ENCODE peak calls at places on chromosomes 12 and 14, in ten cellular contexts. One of them, this sample, is unnamed.

GRCh38 chr12:98653866-98654493 is 8.9 kb downstream of the APAF1 start:
- DNase-seq in RPMI7951: peak
- DNase-seq in T-helper 2 cell: peak
- DNase-seq in hypothalamus: no peak
- DNase-seq in stimulated activated CD4-positive, alpha-beta T cell treated with anti-CD3 and anti-CD28 coated beads, TNF-alpha, amount 100 ng/mL, for 24 hours: no peak
- DNase-seq in activated CD4-positive, alpha-beta memory T cell treated with anti-CD3 and anti-CD28 coated beads, Interleukin-2, amount 10 ng/mL, durations not matched to agents 7 days and 5 days: no peak
- DNase-seq in stimulated activated CD8-positive, alpha-beta memory T cell treated with anti-CD3 and anti-CD28 coated beads, Interleukin-15, amount 100 ng/mL, for 1 hour: no peak
- DNase-seq in aorta: no peak
- DNase-seq in AG04449: no peak
- DNase-seq in RWPE1: peak
- DNase-seq in this sample: peak

GRCh38 chr14:33210304-33210703 is 271.6 kb downstream of the NPAS3 start:
- DNase-seq in RPMI7951: no peak
- DNase-seq in T-helper 2 cell: no peak
- DNase-seq in hypothalamus: no peak
- DNase-seq in stimulated activated CD4-positive, alpha-beta T cell treated with anti-CD3 and anti-CD28 coated beads, TNF-alpha, amount 100 ng/mL, for 24 hours: no peak
- DNase-seq in activated CD4-positive, alpha-beta memory T cell treated with anti-CD3 and anti-CD28 coated beads, Interleukin-2, amount 10 ng/mL, durations not matched to agents 7 days and 5 days: no peak
- DNase-seq in stimulated activated CD8-positive, alpha-beta memory T cell treated with anti-CD3 and anti-CD28 coated beads, Interleukin-15, amount 100 ng/mL, for 1 hour: no peak
- DNase-seq in aorta: no peak
- DNase-seq in AG04449: no peak
- DNase-seq in RWPE1: peak
- DNase-seq in this sample: peak

GRCh38 chr14:25833341-25834121 is 764.3 kb downstream of the NOVA1 start:
- DNase-seq in RPMI7951: no peak
- DNase-seq in T-helper 2 cell: no peak
- DNase-seq in hypothalamus: peak
- DNase-seq in stimulated activated CD4-positive, alpha-beta T cell treated with anti-CD3 and anti-CD28 coated beads, TNF-alpha, amount 100 ng/mL, for 24 hours: no peak
- DNase-seq in activated CD4-positive, alpha-beta memory T cell treated with anti-CD3 and anti-CD28 coated beads, Interleukin-2, amount 10 ng/mL, durations not matched to agents 7 days and 5 days: no peak
- DNase-seq in stimulated activated CD8-positive, alpha-beta memory T cell treated with anti-CD3 and anti-CD28 coated beads, Interleukin-15, amount 100 ng/mL, for 1 hour: no peak
- DNase-seq in aorta: no peak
- DNase-seq in AG04449: no peak
- DNase-seq in RWPE1: peak
- DNase-seq in this sample: peak

GRCh38 chr14:94445003-94445402 is 7.6 kb downstream of the SERPINA11 start:
- DNase-seq in RPMI7951: no peak
- DNase-seq in T-helper 2 cell: no peak
- DNase-seq in hypothalamus: no peak
- DNase-seq in stimulated activated CD4-positive, alpha-beta T cell treated with anti-CD3 and anti-CD28 coated beads, TNF-alpha, amount 100 ng/mL, for 24 hours: no peak
- DNase-seq in activated CD4-positive, alpha-beta memory T cell treated with anti-CD3 and anti-CD28 coated beads, Interleukin-2, amount 10 ng/mL, durations not matched to agents 7 days and 5 days: no peak
- DNase-seq in stimulated activated CD8-positive, alpha-beta memory T cell treated with anti-CD3 and anti-CD28 coated beads, Interleukin-15, amount 100 ng/mL, for 1 hour: no peak
- DNase-seq in aorta: no peak
- DNase-seq in AG04449: no peak
- DNase-seq in RWPE1: no peak
- DNase-seq in this sample: no peak

GRCh38 chr14:65478596-65478995 is 66.1 kb downstream of the FUT8 start:
- DNase-seq in RPMI7951: peak
- DNase-seq in T-helper 2 cell: no peak
- DNase-seq in hypothalamus: no peak
- DNase-seq in stimulated activated CD4-positive, alpha-beta T cell treated with anti-CD3 and anti-CD28 coated beads, TNF-alpha, amount 100 ng/mL, for 24 hours: no peak
- DNase-seq in activated CD4-positive, alpha-beta memory T cell treated with anti-CD3 and anti-CD28 coated beads, Interleukin-2, amount 10 ng/mL, durations not matched to agents 7 days and 5 days: no peak
- DNase-seq in stimulated activated CD8-positive, alpha-beta memory T cell treated with anti-CD3 and anti-CD28 coated beads, Interleukin-15, amount 100 ng/mL, for 1 hour: no peak
- DNase-seq in aorta: no peak
- DNase-seq in AG04449: no peak
- DNase-seq in RWPE1: peak
- DNase-seq in this sample: peak

GRCh38 chr12:108605000-108605689 is 7.3 kb upstream of the TMEM119 start:
- DNase-seq in RPMI7951: peak
- DNase-seq in T-helper 2 cell: no peak
- DNase-seq in hypothalamus: no peak
- DNase-seq in stimulated activated CD4-positive, alpha-beta T cell treated with anti-CD3 and anti-CD28 coated beads, TNF-alpha, amount 100 ng/mL, for 24 hours: no peak
- DNase-seq in activated CD4-positive, alpha-beta memory T cell treated with anti-CD3 and anti-CD28 coated beads, Interleukin-2, amount 10 ng/mL, durations not matched to agents 7 days and 5 days: no peak
- DNase-seq in stimulated activated CD8-positive, alpha-beta memory T cell treated with anti-CD3 and anti-CD28 coated beads, Interleukin-15, amount 100 ng/mL, for 1 hour: no peak
- DNase-seq in aorta: no peak
- DNase-seq in AG04449: no peak
- DNase-seq in RWPE1: no peak
- DNase-seq in this sample: peak

GRCh38 chr12:46107591-46107990 is 117.2 kb upstream of the SCAF11 start:
- DNase-seq in RPMI7951: no peak
- DNase-seq in T-helper 2 cell: no peak
- DNase-seq in hypothalamus: no peak
- DNase-seq in stimulated activated CD4-positive, alpha-beta T cell treated with anti-CD3 and anti-CD28 coated beads, TNF-alpha, amount 100 ng/mL, for 24 hours: no peak
- DNase-seq in activated CD4-positive, alpha-beta memory T cell treated with anti-CD3 and anti-CD28 coated beads, Interleukin-2, amount 10 ng/mL, durations not matched to agents 7 days and 5 days: no peak
- DNase-seq in stimulated activated CD8-positive, alpha-beta memory T cell treated with anti-CD3 and anti-CD28 coated beads, Interleukin-15, amount 100 ng/mL, for 1 hour: no peak
- DNase-seq in aorta: no peak
- DNase-seq in AG04449: no peak
- DNase-seq in RWPE1: no peak
- DNase-seq in this sample: no peak

GRCh38 chr12:84128117-84128991 is 784.2 kb downstream of the SLC6A15 start:
- DNase-seq in RPMI7951: no peak
- DNase-seq in T-helper 2 cell: no peak
- DNase-seq in hypothalamus: no peak
- DNase-seq in stimulated activated CD4-positive, alpha-beta T cell treated with anti-CD3 and anti-CD28 coated beads, TNF-alpha, amount 100 ng/mL, for 24 hours: no peak
- DNase-seq in activated CD4-positive, alpha-beta memory T cell treated with anti-CD3 and anti-CD28 coated beads, Interleukin-2, amount 10 ng/mL, durations not matched to agents 7 days and 5 days: no peak
- DNase-seq in stimulated activated CD8-positive, alpha-beta memory T cell treated with anti-CD3 and anti-CD28 coated beads, Interleukin-15, amount 100 ng/mL, for 1 hour: no peak
- DNase-seq in aorta: no peak
- DNase-seq in AG04449: no peak
- DNase-seq in RWPE1: no peak
- DNase-seq in this sample: no peak

GRCh38 chr12:118560733-118561132 is 184.4 kb downstream of the SUDS3 start:
- DNase-seq in RPMI7951: no peak
- DNase-seq in T-helper 2 cell: no peak
- DNase-seq in hypothalamus: no peak
- DNase-seq in stimulated activated CD4-positive, alpha-beta T cell treated with anti-CD3 and anti-CD28 coated beads, TNF-alpha, amount 100 ng/mL, for 24 hours: no peak
- DNase-seq in activated CD4-positive, alpha-beta memory T cell treated with anti-CD3 and anti-CD28 coated beads, Interleukin-2, amount 10 ng/mL, durations not matched to agents 7 days and 5 days: no peak
- DNase-seq in stimulated activated CD8-positive, alpha-beta memory T cell treated with anti-CD3 and anti-CD28 coated beads, Interleukin-15, amount 100 ng/mL, for 1 hour: no peak
- DNase-seq in aorta: no peak
- DNase-seq in AG04449: no peak
- DNase-seq in RWPE1: no peak
- DNase-seq in this sample: no peak

GRCh38 chr14:90827919-90828610 is 11.8 kb upstream of the TTC7B start:
- DNase-seq in RPMI7951: peak
- DNase-seq in T-helper 2 cell: peak
- DNase-seq in hypothalamus: peak
- DNase-seq in stimulated activated CD4-positive, alpha-beta T cell treated with anti-CD3 and anti-CD28 coated beads, TNF-alpha, amount 100 ng/mL, for 24 hours: peak
- DNase-seq in activated CD4-positive, alpha-beta memory T cell treated with anti-CD3 and anti-CD28 coated beads, Interleukin-2, amount 10 ng/mL, durations not matched to agents 7 days and 5 days: peak
- DNase-seq in stimulated activated CD8-positive, alpha-beta memory T cell treated with anti-CD3 and anti-CD28 coated beads, Interleukin-15, amount 100 ng/mL, for 1 hour: peak
- DNase-seq in aorta: peak
- DNase-seq in AG04449: no peak
- DNase-seq in RWPE1: peak
- DNase-seq in this sample: peak

GRCh38 chr14:54737132-54737711 is 165.4 kb downstream of the GCH1 start:
- DNase-seq in RPMI7951: peak
- DNase-seq in T-helper 2 cell: no peak
- DNase-seq in hypothalamus: no peak
- DNase-seq in stimulated activated CD4-positive, alpha-beta T cell treated with anti-CD3 and anti-CD28 coated beads, TNF-alpha, amount 100 ng/mL, for 24 hours: no peak
- DNase-seq in activated CD4-positive, alpha-beta memory T cell treated with anti-CD3 and anti-CD28 coated beads, Interleukin-2, amount 10 ng/mL, durations not matched to agents 7 days and 5 days: no peak
- DNase-seq in stimulated activated CD8-positive, alpha-beta memory T cell treated with anti-CD3 and anti-CD28 coated beads, Interleukin-15, amount 100 ng/mL, for 1 hour: no peak
- DNase-seq in aorta: no peak
- DNase-seq in AG04449: no peak
- DNase-seq in RWPE1: peak
- DNase-seq in this sample: peak

GRCh38 chr12:94930772-94931171 is 72.7 kb downstream of the NDUFA12 start:
- DNase-seq in RPMI7951: no peak
- DNase-seq in T-helper 2 cell: no peak
- DNase-seq in hypothalamus: no peak
- DNase-seq in stimulated activated CD4-positive, alpha-beta T cell treated with anti-CD3 and anti-CD28 coated beads, TNF-alpha, amount 100 ng/mL, for 24 hours: no peak
- DNase-seq in activated CD4-positive, alpha-beta memory T cell treated with anti-CD3 and anti-CD28 coated beads, Interleukin-2, amount 10 ng/mL, durations not matched to agents 7 days and 5 days: no peak
- DNase-seq in stimulated activated CD8-positive, alpha-beta memory T cell treated with anti-CD3 and anti-CD28 coated beads, Interleukin-15, amount 100 ng/mL, for 1 hour: no peak
- DNase-seq in aorta: no peak
- DNase-seq in AG04449: no peak
- DNase-seq in RWPE1: no peak
- DNase-seq in this sample: no peak

GRCh38 chr14:88983755-88984154 is 159.3 kb downstream of the TTC8 start:
- DNase-seq in RPMI7951: peak
- DNase-seq in T-helper 2 cell: no peak
- DNase-seq in hypothalamus: no peak
- DNase-seq in stimulated activated CD4-positive, alpha-beta T cell treated with anti-CD3 and anti-CD28 coated beads, TNF-alpha, amount 100 ng/mL, for 24 hours: no peak
- DNase-seq in activated CD4-positive, alpha-beta memory T cell treated with anti-CD3 and anti-CD28 coated beads, Interleukin-2, amount 10 ng/mL, durations not matched to agents 7 days and 5 days: no peak
- DNase-seq in stimulated activated CD8-positive, alpha-beta memory T cell treated with anti-CD3 and anti-CD28 coated beads, Interleukin-15, amount 100 ng/mL, for 1 hour: no peak
- DNase-seq in aorta: no peak
- DNase-seq in AG04449: peak
- DNase-seq in RWPE1: peak
- DNase-seq in this sample: peak

GRCh38 chr12:52581481-52581880 is 7.8 kb upstream of the KRT74 start:
- DNase-seq in RPMI7951: peak
- DNase-seq in T-helper 2 cell: no peak
- DNase-seq in hypothalamus: no peak
- DNase-seq in stimulated activated CD4-positive, alpha-beta T cell treated with anti-CD3 and anti-CD28 coated beads, TNF-alpha, amount 100 ng/mL, for 24 hours: no peak
- DNase-seq in activated CD4-positive, alpha-beta memory T cell treated with anti-CD3 and anti-CD28 coated beads, Interleukin-2, amount 10 ng/mL, durations not matched to agents 7 days and 5 days: no peak
- DNase-seq in stimulated activated CD8-positive, alpha-beta memory T cell treated with anti-CD3 and anti-CD28 coated beads, Interleukin-15, amount 100 ng/mL, for 1 hour: no peak
- DNase-seq in aorta: no peak
- DNase-seq in AG04449: peak
- DNase-seq in RWPE1: peak
- DNase-seq in this sample: peak

GRCh38 chr12:54959291-54960018 is 25.1 kb downstream of the TESPA1 start:
- DNase-seq in RPMI7951: no peak
- DNase-seq in T-helper 2 cell: no peak
- DNase-seq in hypothalamus: no peak
- DNase-seq in stimulated activated CD4-positive, alpha-beta T cell treated with anti-CD3 and anti-CD28 coated beads, TNF-alpha, amount 100 ng/mL, for 24 hours: no peak
- DNase-seq in activated CD4-positive, alpha-beta memory T cell treated with anti-CD3 and anti-CD28 coated beads, Interleukin-2, amount 10 ng/mL, durations not matched to agents 7 days and 5 days: no peak
- DNase-seq in stimulated activated CD8-positive, alpha-beta memory T cell treated with anti-CD3 and anti-CD28 coated beads, Interleukin-15, amount 100 ng/mL, for 1 hour: no peak
- DNase-seq in aorta: no peak
- DNase-seq in AG04449: no peak
- DNase-seq in RWPE1: no peak
- DNase-seq in this sample: no peak

GRCh38 chr14:102898776-102899515 is 23.5 kb upstream of the AMN start:
- DNase-seq in RPMI7951: no peak
- DNase-seq in T-helper 2 cell: no peak
- DNase-seq in hypothalamus: no peak
- DNase-seq in stimulated activated CD4-positive, alpha-beta T cell treated with anti-CD3 and anti-CD28 coated beads, TNF-alpha, amount 100 ng/mL, for 24 hours: no peak
- DNase-seq in activated CD4-positive, alpha-beta memory T cell treated with anti-CD3 and anti-CD28 coated beads, Interleukin-2, amount 10 ng/mL, durations not matched to agents 7 days and 5 days: no peak
- DNase-seq in stimulated activated CD8-positive, alpha-beta memory T cell treated with anti-CD3 and anti-CD28 coated beads, Interleukin-15, amount 100 ng/mL, for 1 hour: no peak
- DNase-seq in aorta: no peak
- DNase-seq in AG04449: no peak
- DNase-seq in RWPE1: no peak
- DNase-seq in this sample: no peak

GRCh38 chr12:5391638-5392037 is 40.3 kb upstream of the NTF3 start:
- DNase-seq in RPMI7951: peak
- DNase-seq in T-helper 2 cell: no peak
- DNase-seq in hypothalamus: no peak
- DNase-seq in stimulated activated CD4-positive, alpha-beta T cell treated with anti-CD3 and anti-CD28 coated beads, TNF-alpha, amount 100 ng/mL, for 24 hours: no peak
- DNase-seq in activated CD4-positive, alpha-beta memory T cell treated with anti-CD3 and anti-CD28 coated beads, Interleukin-2, amount 10 ng/mL, durations not matched to agents 7 days and 5 days: no peak
- DNase-seq in stimulated activated CD8-positive, alpha-beta memory T cell treated with anti-CD3 and anti-CD28 coated beads, Interleukin-15, amount 100 ng/mL, for 1 hour: no peak
- DNase-seq in aorta: no peak
- DNase-seq in AG04449: peak
- DNase-seq in RWPE1: no peak
- DNase-seq in this sample: peak

GRCh38 chr12:71890475-71890874 is 48.2 kb upstream of the TPH2 start:
- DNase-seq in RPMI7951: no peak
- DNase-seq in T-helper 2 cell: no peak
- DNase-seq in hypothalamus: no peak
- DNase-seq in stimulated activated CD4-positive, alpha-beta T cell treated with anti-CD3 and anti-CD28 coated beads, TNF-alpha, amount 100 ng/mL, for 24 hours: no peak
- DNase-seq in activated CD4-positive, alpha-beta memory T cell treated with anti-CD3 and anti-CD28 coated beads, Interleukin-2, amount 10 ng/mL, durations not matched to agents 7 days and 5 days: no peak
- DNase-seq in stimulated activated CD8-positive, alpha-beta memory T cell treated with anti-CD3 and anti-CD28 coated beads, Interleukin-15, amount 100 ng/mL, for 1 hour: no peak
- DNase-seq in aorta: no peak
- DNase-seq in AG04449: no peak
- DNase-seq in RWPE1: no peak
- DNase-seq in this sample: peak

GRCh38 chr12:128956755-128957154 is 103.5 kb downstream of the GLT1D1 start:
- DNase-seq in RPMI7951: no peak
- DNase-seq in T-helper 2 cell: no peak
- DNase-seq in hypothalamus: no peak
- DNase-seq in stimulated activated CD4-positive, alpha-beta T cell treated with anti-CD3 and anti-CD28 coated beads, TNF-alpha, amount 100 ng/mL, for 24 hours: no peak
- DNase-seq in activated CD4-positive, alpha-beta memory T cell treated with anti-CD3 and anti-CD28 coated beads, Interleukin-2, amount 10 ng/mL, durations not matched to agents 7 days and 5 days: no peak
- DNase-seq in stimulated activated CD8-positive, alpha-beta memory T cell treated with anti-CD3 and anti-CD28 coated beads, Interleukin-15, amount 100 ng/mL, for 1 hour: no peak
- DNase-seq in aorta: no peak
- DNase-seq in AG04449: no peak
- DNase-seq in RWPE1: no peak
- DNase-seq in this sample: no peak

GRCh38 chr12:41663487-41664258 is 475.6 kb downstream of the PDZRN4 start:
- DNase-seq in RPMI7951: no peak
- DNase-seq in T-helper 2 cell: no peak
- DNase-seq in hypothalamus: no peak
- DNase-seq in stimulated activated CD4-positive, alpha-beta T cell treated with anti-CD3 and anti-CD28 coated beads, TNF-alpha, amount 100 ng/mL, for 24 hours: no peak
- DNase-seq in activated CD4-positive, alpha-beta memory T cell treated with anti-CD3 and anti-CD28 coated beads, Interleukin-2, amount 10 ng/mL, durations not matched to agents 7 days and 5 days: no peak
- DNase-seq in stimulated activated CD8-positive, alpha-beta memory T cell treated with anti-CD3 and anti-CD28 coated beads, Interleukin-15, amount 100 ng/mL, for 1 hour: no peak
- DNase-seq in aorta: no peak
- DNase-seq in AG04449: no peak
- DNase-seq in RWPE1: peak
- DNase-seq in this sample: peak

GRCh38 chr14:92382677-92383076 is 59.7 kb downstream of the SLC24A4 start:
- DNase-seq in RPMI7951: no peak
- DNase-seq in T-helper 2 cell: no peak
- DNase-seq in hypothalamus: no peak
- DNase-seq in stimulated activated CD4-positive, alpha-beta T cell treated with anti-CD3 and anti-CD28 coated beads, TNF-alpha, amount 100 ng/mL, for 24 hours: no peak
- DNase-seq in activated CD4-positive, alpha-beta memory T cell treated with anti-CD3 and anti-CD28 coated beads, Interleukin-2, amount 10 ng/mL, durations not matched to agents 7 days and 5 days: no peak
- DNase-seq in stimulated activated CD8-positive, alpha-beta memory T cell treated with anti-CD3 and anti-CD28 coated beads, Interleukin-15, amount 100 ng/mL, for 1 hour: no peak
- DNase-seq in aorta: no peak
- DNase-seq in AG04449: no peak
- DNase-seq in RWPE1: peak
- DNase-seq in this sample: peak